ENCODE peak calls at places on chromosomes 7 and 10, in four cellular contexts. F is Calu3, G is upper lobe of right lung, E is cardiac muscle cell. L is an unnamed sample.

GRCh38 chr7:156220701-156221100 is 408.4 kb upstream of the SHH start:
- DNase-seq in F (no peak), G (no peak), E (no peak), L (no peak)

GRCh38 chr10:124879136-124879535 is 62.8 kb upstream of the ZRANB1 start:
- DNase-seq in F (no peak), G (peak; percentile 49), E (no peak), L (no peak)

GRCh38 chr7:84998665-84999064 is 188.2 kb downstream of the SEMA3D start:
- DNase-seq in F (no peak), G (no peak), E (no peak), L (no peak)

GRCh38 chr10:101050206-101051069 is 11.4 kb upstream of the KAZALD1 start:
- DNase-seq in F (peak; percentile 83), G (peak; percentile 86), E (peak; percentile 55), L (no peak)

GRCh38 chr7:120794100-120794729 is 63.7 kb downstream of the TSPAN12 start:
- DNase-seq in F (no peak), G (no peak), E (peak; percentile 10), L (no peak)

GRCh38 chr10:21496285-21497176 is 29.0 kb downstream of the SKIDA1 start:
- DNase-seq in F (peak; percentile 53), G (peak; percentile 80), E (peak; percentile 54), L (no peak)

GRCh38 chr10:13711281-13711680 is 124.5 kb downstream of the PRPF18 start:
- DNase-seq in F (no peak), G (no peak), E (no peak), L (no peak)

GRCh38 chr7:45580053-45580872 is 6.1 kb downstream of the ADCY1 start:
- DNase-seq in F (peak; percentile 28), G (no peak), E (no peak), L (no peak)

GRCh38 chr10:71767420-71768035 is 5.8 kb downstream of the VSIR start:
- DNase-seq in F (peak; percentile 69), G (no peak), E (peak; percentile 74), L (no peak)

GRCh38 chr7:134710854-134711624 is 64.4 kb downstream of the BPGM start:
- DNase-seq in F (no peak), G (no peak), E (peak; percentile 21), L (no peak)

DNA sequence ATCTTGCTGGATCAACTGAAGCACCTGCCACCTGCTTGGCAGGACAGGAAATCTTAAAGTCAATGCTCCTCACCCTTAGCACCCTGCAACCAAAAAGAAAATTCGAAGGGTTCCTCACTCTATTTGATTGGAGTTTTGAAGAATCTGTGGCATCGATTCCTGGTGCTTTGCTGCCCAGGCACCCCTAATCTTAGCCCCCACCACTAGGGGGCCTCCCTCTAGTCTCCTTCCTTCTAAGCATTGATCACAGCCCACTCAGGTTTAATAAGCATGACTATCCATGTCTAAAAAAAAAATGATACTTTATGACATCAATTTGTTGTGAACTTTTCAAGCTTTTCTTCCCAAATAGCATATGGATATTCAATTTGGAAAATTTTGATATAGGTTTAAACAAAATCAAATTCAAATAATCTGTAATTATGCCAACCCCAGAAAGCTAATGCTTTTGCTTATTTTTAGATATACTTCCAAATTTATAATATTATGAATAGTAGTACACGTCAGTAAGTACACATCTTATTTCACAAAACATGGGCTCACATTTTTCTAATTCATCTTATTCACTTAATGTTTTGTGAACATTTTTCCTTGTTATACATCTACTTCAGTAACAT is 45.3 kb downstream of the NRG3 start:
- DNase-seq in F (peak; percentile 75), G (no peak), E (no peak), L (no peak)
- TF ChIP-seq CTCF in F (peak; percentile 87), G (peak; percentile 45), E (peak; percentile 38), L (peak; percentile 32)

DNA sequence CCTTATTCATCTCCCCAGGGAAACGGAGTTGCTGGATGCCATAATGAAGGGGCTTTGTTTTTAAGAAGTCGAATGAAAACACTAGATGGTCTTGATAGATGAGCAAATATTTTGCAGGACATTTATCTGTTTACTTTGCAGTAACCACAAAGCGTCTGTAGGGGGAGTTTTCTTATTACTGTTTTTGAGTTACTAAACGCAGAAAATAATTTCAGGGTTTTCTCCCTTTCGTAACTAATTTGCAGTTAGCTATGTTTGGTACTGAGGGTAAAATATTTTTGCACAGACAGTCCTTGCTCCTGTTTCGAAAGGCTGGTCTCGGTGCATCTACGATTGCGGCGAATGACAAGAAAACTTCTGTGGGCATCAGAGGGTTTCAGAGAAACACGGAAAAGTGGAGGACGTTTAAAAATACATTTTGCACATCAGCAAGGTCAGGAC is 505.6 kb upstream of the MKI67 start:
- DNase-seq in F (no peak), G (no peak), E (peak; percentile 50), L (no peak)
- TF ChIP-seq CTCF in F (no peak), G (peak; percentile 49), E (peak; percentile 68), L (peak; percentile 30)

DNA sequence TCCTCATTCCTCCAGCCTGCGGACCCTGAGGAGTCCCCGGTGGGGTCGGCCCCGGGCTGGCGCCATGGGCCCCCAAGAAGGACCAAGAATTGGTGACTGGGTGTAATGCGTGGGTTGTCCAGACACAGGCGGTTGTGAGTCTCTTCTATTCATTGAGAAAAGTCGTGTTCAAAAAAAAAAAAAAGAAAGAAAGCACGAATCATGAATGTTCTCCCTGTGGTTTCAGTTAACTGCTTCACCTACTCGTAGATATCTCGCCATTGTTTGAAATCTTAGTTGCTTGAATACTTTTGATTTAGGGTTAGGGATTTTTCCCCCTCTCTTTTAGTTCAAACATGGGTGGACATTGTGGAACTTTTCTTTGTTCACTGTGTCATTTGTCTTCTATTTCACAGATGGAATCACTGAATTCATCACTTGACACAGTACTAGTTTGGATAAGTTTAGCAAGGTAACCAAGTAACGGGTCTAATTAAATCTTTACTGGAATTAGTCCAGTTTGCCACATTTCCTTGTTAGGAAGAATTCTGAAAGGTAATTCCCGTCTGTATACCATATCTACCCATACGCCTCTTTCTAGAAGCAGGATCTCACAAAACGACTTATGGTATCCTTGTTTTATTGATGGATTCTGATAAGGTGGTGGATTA is 775 bp downstream of the STARD3NL start:
- DNase-seq in F (no peak), G (no peak), E (no peak), L (no peak)
- TF ChIP-seq CTCF in F (no peak), G (peak; percentile 10), E (no peak), L (no peak)

GRCh38 chr10:27719052-27719451 is 26.6 kb downstream of the MKX start:
- DNase-seq in F (no peak), G (no peak), E (no peak), L (no peak)

GRCh38 chr10:27723436-27723835 is 22.2 kb downstream of the MKX start:
- DNase-seq in F (no peak), G (no peak), E (peak; percentile 6), L (no peak)

GRCh38 chr10:27720529-27720928 is 25.1 kb downstream of the MKX start:
- DNase-seq in F (no peak), G (no peak), E (no peak), L (no peak)

GRCh38 chr10:27730041-27730440 is 15.6 kb downstream of the MKX start:
- DNase-seq in F (no peak), G (no peak), E (no peak), L (no peak)

DNA sequence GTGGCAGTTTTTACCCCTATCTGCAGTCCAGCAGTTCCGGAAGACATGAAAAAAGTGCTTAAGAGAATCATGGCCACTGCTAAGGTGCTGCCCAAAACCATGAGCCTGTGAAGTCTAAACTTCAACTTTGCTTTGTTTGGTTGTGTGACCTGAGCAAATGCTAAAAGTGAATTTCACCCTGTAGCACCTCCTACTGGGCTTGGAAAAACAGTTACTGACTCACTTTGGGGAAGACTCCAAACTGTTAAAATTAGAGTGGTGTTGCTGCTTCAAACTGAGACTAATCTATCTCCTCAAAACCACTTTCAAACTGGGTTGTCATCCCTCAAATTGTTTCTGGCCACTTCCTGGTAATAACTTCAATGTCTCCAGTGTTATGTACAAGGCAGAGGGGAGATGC is 21.3 kb downstream of the MKX start:
- DNase-seq in F (no peak), G (no peak), E (no peak), L (no peak)
- TF ChIP-seq CTCF in F (no peak), G (peak; percentile 5), E (peak; percentile 17), L (peak; percentile 42)

GRCh38 chr7:128053991-128054390 is 22.8 kb upstream of the LRRC4 start:
- DNase-seq in F (no peak), G (no peak), E (no peak), L (no peak)
- TF ChIP-seq CTCF in F (no peak), G (no peak), E (no peak), L (no peak)

DNA sequence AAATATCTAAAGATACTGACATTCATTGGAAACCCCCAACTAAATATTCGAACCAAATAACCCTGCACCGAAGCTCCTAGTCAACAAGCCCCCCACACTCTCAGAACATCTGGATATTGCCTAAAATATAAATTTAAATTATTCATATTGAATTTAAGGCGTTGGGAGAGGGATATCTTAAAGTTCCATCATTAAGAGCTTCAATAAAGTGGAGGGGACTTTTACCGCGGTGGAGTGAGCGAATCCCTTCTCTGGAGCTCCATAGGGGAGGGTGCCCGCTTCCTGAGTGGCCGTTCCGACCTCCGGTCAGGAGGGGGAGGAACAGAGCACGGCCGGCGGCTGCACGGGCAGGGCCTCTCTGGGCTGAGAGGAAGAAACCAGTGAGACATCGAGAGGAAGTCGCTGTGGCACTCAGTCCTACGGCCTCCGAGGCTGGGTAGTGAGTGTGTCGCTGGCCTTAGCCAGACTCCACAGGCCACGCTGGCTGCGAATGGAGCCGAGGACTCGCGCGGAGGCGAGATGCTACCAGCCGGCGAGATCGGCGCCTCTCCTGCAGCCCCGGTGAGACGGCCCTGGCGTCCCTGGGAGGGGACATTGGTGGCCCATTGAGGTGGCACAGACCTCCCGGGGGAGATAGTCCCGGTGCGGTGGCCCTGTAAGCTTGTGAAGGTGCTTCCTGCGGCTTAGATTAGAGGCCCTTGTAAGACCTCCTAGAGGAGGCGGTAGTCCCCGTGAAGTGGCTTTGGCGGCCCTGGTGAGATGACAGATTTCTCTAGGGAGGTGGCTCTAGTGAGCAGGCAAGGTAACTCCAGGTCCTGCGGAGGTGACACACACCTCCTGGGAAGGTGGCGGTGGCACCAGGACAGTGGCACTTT is at the start of gene RINT1:
- DNase-seq in F (peak; percentile 95), G (peak; percentile 95), E (peak; percentile 93), L (peak; percentile 79)
- TF ChIP-seq CTCF in F (peak; percentile 43), G (peak; percentile 75), E (peak; percentile 85), L (peak; percentile 92)

GRCh38 chr10:78004215-78005026 is 24.9 kb downstream of the POLR3A start:
- DNase-seq in F (no peak), G (no peak), E (no peak), L (no peak)
- TF ChIP-seq CTCF in F (no peak), G (no peak), E (no peak), L (no peak)

DNA sequence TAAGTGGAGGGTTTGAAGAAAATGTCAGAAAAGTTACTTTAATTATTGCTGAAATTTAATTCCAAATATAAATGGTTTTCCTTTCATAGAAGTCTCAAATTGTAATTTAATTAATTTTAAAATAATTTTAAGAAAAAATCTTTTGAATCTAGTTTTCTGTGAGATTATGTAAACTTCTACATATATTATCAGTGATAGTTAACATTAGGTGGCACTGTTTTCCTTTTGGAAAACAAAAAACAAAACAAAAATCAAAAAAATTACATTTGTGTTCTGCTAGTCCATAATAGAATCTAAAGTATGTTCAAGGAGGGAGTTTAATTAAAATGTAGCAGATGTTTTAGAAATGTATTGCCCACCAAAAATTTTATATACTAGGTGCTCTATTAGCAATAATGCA is 1456.7 kb downstream of the REEP3 start:
- DNase-seq in F (no peak), G (no peak), E (peak; percentile 3), L (no peak)
- TF ChIP-seq CTCF in F (no peak), G (peak; percentile 10), E (no peak), L (peak; percentile 37)

L was measured in LNCaP clone FGC.